ENCODE peak calls at places on chromosomes 12 and 14, in four cellular contexts. One of them, this sample, is unnamed.

GRCh38 chr12:6061661-6062060 is 62.8 kb downstream of the VWF start:
- DNase-seq in IMR-90: peak; percentile 70
- DNase-seq in Peyer's patch: no peak
- DNase-seq in right lobe of liver: no peak
- DNase-seq in this sample: no peak

GRCh38 chr12:121872546-121873223 is 14.0 kb upstream of the HPD start:
- DNase-seq in Peyer's patch: no peak
- DNase-seq in right lobe of liver: no peak
- DNase-seq in IMR-90: peak; percentile 99
- DNase-seq in this sample: peak; percentile 42

GRCh38 chr14:24332094-24332983 is 2.5 kb downstream of the ADCY4 start:
- DNase-seq in right lobe of liver: peak; percentile 78
- DNase-seq in Peyer's patch: peak; percentile 78
- DNase-seq in IMR-90: peak; percentile 52
- DNase-seq in this sample: peak; percentile 82

GRCh38 chr12:11959117-11959823 is 111.5 kb upstream of the BCL2L14 start:
- DNase-seq in Peyer's patch: no peak
- DNase-seq in IMR-90: peak; percentile 23
- DNase-seq in right lobe of liver: no peak
- DNase-seq in this sample: no peak

GRCh38 chr14:105442125-105442524 is 22.5 kb downstream of the MTA1 start:
- DNase-seq in right lobe of liver: no peak
- DNase-seq in IMR-90: no peak
- DNase-seq in Peyer's patch: no peak
- DNase-seq in this sample: no peak

GRCh38 chr12:45726594-45727300 is 2.8 kb upstream of the ARID2 start:
- DNase-seq in Peyer's patch: peak; percentile 79
- DNase-seq in right lobe of liver: peak; percentile 79
- DNase-seq in IMR-90: peak; percentile 21
- DNase-seq in this sample: peak; percentile 58

GRCh38 chr12:124954771-124955170 is 34.2 kb downstream of the DHX37 start:
- DNase-seq in IMR-90: no peak
- DNase-seq in right lobe of liver: no peak
- DNase-seq in Peyer's patch: no peak
- DNase-seq in this sample: no peak

GRCh38 chr12:14777271-14777670 is 26.0 kb downstream of the WBP11 start:
- DNase-seq in right lobe of liver: no peak
- DNase-seq in Peyer's patch: no peak
- DNase-seq in IMR-90: no peak
- DNase-seq in this sample: peak; percentile 72

GRCh38 chr14:89589400-89590128 is 172.5 kb upstream of the FOXN3 start:
- DNase-seq in Peyer's patch: no peak
- DNase-seq in IMR-90: no peak
- DNase-seq in right lobe of liver: no peak
- DNase-seq in this sample: no peak

GRCh38 chr12:3365416-3366385 is 125.3 kb upstream of the PRMT8 start:
- DNase-seq in right lobe of liver: no peak
- DNase-seq in IMR-90: no peak
- DNase-seq in Peyer's patch: no peak
- DNase-seq in this sample: peak; percentile 50

GRCh38 chr12:14756331-14757143 is 46.7 kb downstream of the WBP11 start:
- DNase-seq in right lobe of liver: no peak
- DNase-seq in IMR-90: no peak
- DNase-seq in Peyer's patch: peak; percentile 64
- DNase-seq in this sample: peak; percentile 45

GRCh38 chr12:11719678-11720099 is 70.2 kb downstream of the ETV6 start:
- DNase-seq in Peyer's patch: no peak
- DNase-seq in IMR-90: peak; percentile 98
- DNase-seq in right lobe of liver: peak; percentile 56
- DNase-seq in this sample: no peak

GRCh38 chr12:24905431-24905830 is 43.5 kb downstream of the BCAT1 start:
- DNase-seq in Peyer's patch: no peak
- DNase-seq in IMR-90: peak; percentile 67
- DNase-seq in right lobe of liver: no peak
- DNase-seq in this sample: no peak

GRCh38 chr12:47905313-47905730 is 528 bp upstream of the VDR start:
- DNase-seq in Peyer's patch: peak; percentile 91
- DNase-seq in IMR-90: no peak
- DNase-seq in right lobe of liver: no peak
- DNase-seq in this sample: peak; percentile 69

GRCh38 chr12:94731733-94732360 is 81.5 kb upstream of the TMCC3 start:
- DNase-seq in IMR-90: no peak
- DNase-seq in Peyer's patch: no peak
- DNase-seq in right lobe of liver: no peak
- DNase-seq in this sample: no peak

GRCh38 chr12:9214536-9214935 is 6.3 kb upstream of the PZP start:
- DNase-seq in right lobe of liver: no peak
- DNase-seq in IMR-90: no peak
- DNase-seq in Peyer's patch: no peak
- DNase-seq in this sample: no peak

GRCh38 chr12:124636138-124636968 is 68.9 kb upstream of the NCOR2 start:
- DNase-seq in Peyer's patch: no peak
- DNase-seq in IMR-90: peak; percentile 46
- DNase-seq in right lobe of liver: no peak
- DNase-seq in this sample: peak; percentile 48

GRCh38 chr12:120199595-120200306 is 1.2 kb downstream of the RPLP0 start:
- DNase-seq in IMR-90: peak; percentile 77
- DNase-seq in Peyer's patch: no peak
- DNase-seq in right lobe of liver: no peak
- DNase-seq in this sample: no peak

GRCh38 chr12:132162508-132163031 is 18.3 kb downstream of the NOC4L start:
- DNase-seq in Peyer's patch: no peak
- DNase-seq in IMR-90: peak; percentile 77
- DNase-seq in right lobe of liver: peak; percentile 70
- DNase-seq in this sample: no peak

GRCh38 chr14:75303415-75303814 is 24.8 kb downstream of the FOS start:
- DNase-seq in right lobe of liver: peak; percentile 76
- DNase-seq in Peyer's patch: peak; percentile 70
- DNase-seq in IMR-90: peak; percentile 72
- DNase-seq in this sample: peak; percentile 80

GRCh38 chr14:105493921-105494605 is 3.0 kb downstream of the TEDC1 start:
- DNase-seq in right lobe of liver: no peak
- DNase-seq in Peyer's patch: peak; percentile 44
- DNase-seq in IMR-90: no peak
- DNase-seq in this sample: no peak

GRCh38 chr12:26293612-26294011 is 98.2 kb downstream of the SSPN start:
- DNase-seq in IMR-90: no peak
- DNase-seq in Peyer's patch: no peak
- DNase-seq in right lobe of liver: no peak
- DNase-seq in this sample: no peak

GRCh38 chr12:94488449-94488848 is 28.8 kb upstream of the CEP83 start:
- DNase-seq in IMR-90: peak; percentile 6
- DNase-seq in Peyer's patch: no peak
- DNase-seq in right lobe of liver: no peak
- DNase-seq in this sample: no peak

GRCh38 chr14:24274101-24274543 is 2.7 kb upstream of the RABGGTA start:
- DNase-seq in Peyer's patch: no peak
- DNase-seq in right lobe of liver: no peak
- DNase-seq in IMR-90: peak; percentile 31
- DNase-seq in this sample: peak; percentile 63

GRCh38 chr12:116172224-116172849 is 105.2 kb downstream of the MED13L start:
- DNase-seq in IMR-90: no peak
- DNase-seq in Peyer's patch: no peak
- DNase-seq in right lobe of liver: no peak
- DNase-seq in this sample: no peak

GRCh38 chr12:77995436-77996167 is 164.9 kb downstream of the NAV3 start:
- DNase-seq in right lobe of liver: no peak
- DNase-seq in Peyer's patch: no peak
- DNase-seq in IMR-90: peak; percentile 90
- DNase-seq in this sample: no peak

GRCh38 chr12:19957578-19957977 is 410.8 kb upstream of the PDE3A start:
- DNase-seq in IMR-90: no peak
- DNase-seq in Peyer's patch: no peak
- DNase-seq in right lobe of liver: no peak
- DNase-seq in this sample: no peak

GRCh38 chr12:52628841-52629240 is 10.5 kb upstream of the KRT73 start:
- DNase-seq in right lobe of liver: no peak
- DNase-seq in IMR-90: no peak
- DNase-seq in Peyer's patch: no peak
- DNase-seq in this sample: no peak
- H3K36me3 ChIP-seq in right lobe of liver: no peaks in the 10 kb centered on the region
- H3K36me3 ChIP-seq in IMR-90: no peaks in the 10 kb centered on the region
- H3K36me3 ChIP-seq in Peyer's patch: no peaks in the 10 kb centered on the region
- H3K36me3 ChIP-seq in this sample: no peaks in the 10 kb centered on the region

GRCh38 chr12:111425655-111426054 is 19.9 kb downstream of the SH2B3 start:
- DNase-seq in right lobe of liver: peak; percentile 71
- DNase-seq in IMR-90: peak; percentile 39
- DNase-seq in Peyer's patch: no peak
- DNase-seq in this sample: no peak

GRCh38 chr12:111424189-111424792 is 18.6 kb downstream of the SH2B3 start:
- DNase-seq in right lobe of liver: no peak
- DNase-seq in IMR-90: no peak
- DNase-seq in Peyer's patch: no peak
- DNase-seq in this sample: no peak

GRCh38 chr12:111427417-111428074 is 21.8 kb downstream of the SH2B3 start:
- DNase-seq in Peyer's patch: no peak
- DNase-seq in IMR-90: no peak
- DNase-seq in right lobe of liver: no peak
- DNase-seq in this sample: no peak

GRCh38 chr12:111426341-111427185 is 20.8 kb downstream of the SH2B3 start:
- DNase-seq in IMR-90: peak; percentile 50
- DNase-seq in right lobe of liver: no peak
- DNase-seq in Peyer's patch: no peak
- DNase-seq in this sample: no peak

DNA sequence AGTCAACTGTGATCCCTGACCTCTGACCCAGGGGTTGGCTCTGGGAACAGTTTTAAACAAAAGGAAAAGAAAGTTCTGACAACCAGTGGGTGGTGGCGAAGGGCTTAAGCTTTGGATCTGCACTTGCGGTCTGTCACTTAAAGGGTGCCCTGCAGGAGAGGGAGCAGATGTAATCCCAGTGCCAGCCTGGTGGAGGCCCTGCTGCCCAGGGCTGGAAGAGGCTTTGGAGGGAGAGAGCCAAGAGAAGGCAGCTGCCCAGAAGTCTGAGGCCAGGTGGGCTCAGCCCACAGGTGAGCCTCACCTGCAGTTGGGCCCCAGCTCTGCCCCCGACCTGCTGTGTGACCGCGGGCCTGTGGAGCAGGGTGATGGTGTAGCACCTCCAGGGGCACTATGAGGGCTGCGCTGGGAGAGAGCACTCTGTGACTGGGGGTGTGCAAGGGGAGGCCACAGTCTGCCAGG is 19.1 kb downstream of the SH2B3 start:
- DNase-seq in right lobe of liver: no peak
- DNase-seq in Peyer's patch: no peak
- DNase-seq in IMR-90: no peak
- DNase-seq in this sample: no peak
- TF ChIP-seq CTCF in right lobe of liver: peak; percentile 29
- TF ChIP-seq CTCF in Peyer's patch: no peak
- TF ChIP-seq CTCF in IMR-90: peak; percentile 20
- TF ChIP-seq CTCF in this sample: no peak

DNA sequence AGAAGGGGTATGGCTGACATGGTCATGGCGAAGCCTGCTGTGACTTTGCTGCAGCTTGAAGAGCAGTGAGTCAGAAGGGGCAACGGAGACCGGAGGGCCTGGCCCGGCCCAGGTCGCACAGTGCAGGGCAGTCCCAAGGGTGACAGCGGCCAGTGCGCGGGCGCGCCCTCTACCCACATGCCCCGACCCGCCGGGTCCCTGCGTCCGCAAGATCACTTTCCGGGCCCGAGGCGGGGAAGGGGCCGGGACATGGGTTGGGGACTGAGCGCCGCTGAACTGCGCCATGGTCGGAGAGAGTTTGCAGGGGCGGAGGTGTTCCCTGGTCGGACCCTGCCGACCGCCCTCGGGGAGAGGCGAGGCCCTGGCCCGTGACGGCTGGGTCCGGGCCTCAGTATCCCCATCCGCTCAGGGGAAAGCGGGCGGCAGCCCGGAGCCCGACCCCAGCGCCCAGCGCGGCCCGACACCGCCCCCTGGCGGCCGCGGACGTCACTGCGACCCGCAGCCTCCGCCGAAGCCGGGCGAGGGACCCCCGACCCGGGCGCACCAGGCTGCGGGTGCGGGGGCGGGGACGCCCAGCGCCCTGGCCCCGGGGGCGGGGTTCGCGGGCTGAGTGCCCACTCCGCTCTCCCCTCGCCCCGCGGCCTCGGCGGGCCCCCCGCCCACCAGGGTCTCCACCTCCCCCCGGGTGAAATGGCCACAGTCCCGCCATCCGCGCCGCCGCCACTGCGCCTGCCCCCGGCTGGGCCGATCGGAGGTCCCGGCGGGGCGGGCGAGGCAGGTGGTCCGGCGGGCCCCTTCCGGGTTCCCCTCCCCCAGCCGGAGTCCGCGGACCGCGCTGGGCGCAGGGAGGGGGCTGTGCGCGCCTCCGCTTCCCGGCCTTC is 7.2 kb upstream of the ANKRD9 start:
- DNase-seq in right lobe of liver: peak; percentile 70
- DNase-seq in Peyer's patch: peak; percentile 84
- DNase-seq in IMR-90: no peak
- DNase-seq in this sample: peak; percentile 68
- TF ChIP-seq POLR2A in right lobe of liver: no peak
- TF ChIP-seq POLR2A in Peyer's patch: no peak
- TF ChIP-seq POLR2A in IMR-90: no peak
- TF ChIP-seq POLR2A in this sample: no peak

GRCh38 chr14:30908826-30909225 is 34.5 kb downstream of the COCH start:
- DNase-seq in Peyer's patch: no peak
- DNase-seq in right lobe of liver: no peak
- DNase-seq in IMR-90: no peak
- DNase-seq in this sample: no peak
- H3K36me3 ChIP-seq in Peyer's patch: no peaks in the 10 kb centered on the region
- H3K36me3 ChIP-seq in right lobe of liver: peaks cover 2% of the 10 kb centered on the region
- H3K36me3 ChIP-seq in IMR-90: peaks cover 23% of the 10 kb centered on the region
- H3K36me3 ChIP-seq in this sample: peaks cover 66% of the 10 kb centered on the region